ENCODE peak calls at places on chromosomes 13 and 19, in seven cellular contexts. Q is CD8-positive, alpha-beta T cell; T is activated CD4-positive, alpha-beta T cell treated with anti-CD3 and anti-CD28 coated beads, Interleukin-2, amount 50 U/mL, for 24 hours; F is NCI-H1436; W is NCI-H2227 treated with DMSO at 0.1 percent for 48 hours; N is NCI-H69; J is CD8-positive, alpha-beta memory T cell. S is an unnamed sample.

GRCh38 chr13:82993417-82993816 is 888.9 kb downstream of the SLITRK1 start:
- DNase-seq in F (no peak), Q (no peak), N (no peak), W (no peak), T (no peak), J (no peak), S (no peak)

GRCh38 chr19:5585461-5586299 is 17.9 kb upstream of the TINCR start:
- DNase-seq in T (peak), N (no peak), W (no peak), F (no peak), J (peak), Q (no peak), S (peak)

GRCh38 chr19:4055209-4055552 is 11.5 kb downstream of the ZBTB7A start:
- DNase-seq in W (no peak), F (no peak), Q (no peak), J (no peak), T (no peak), N (no peak), S (no peak)

GRCh38 chr13:63435668-63436275 is 2020.1 kb upstream of the PCDH20 start:
- DNase-seq in N (no peak), F (no peak), J (no peak), Q (no peak), T (no peak), W (no peak), S (no peak)

GRCh38 chr19:57280913-57281425 is 684 bp downstream of the ZNF460 start:
- DNase-seq in J (peak), Q (peak), T (peak), W (peak), F (peak), N (peak), S (no peak)

GRCh38 chr19:6464070-6464873 is at the start of gene CRB3:
- DNase-seq in F (peak), Q (peak), N (peak), J (peak), W (no peak), T (no peak), S (peak)

GRCh38 chr19:2957160-2957559 is 12.4 kb upstream of the ZNF77 start:
- DNase-seq in T (no peak), N (no peak), J (no peak), F (no peak), W (no peak), Q (no peak), S (no peak)

GRCh38 chr13:51269039-51269438 is 46.8 kb downstream of the FAM124A start:
- DNase-seq in J (no peak), Q (no peak), T (no peak), W (no peak), F (no peak), N (no peak), S (no peak)

GRCh38 chr13:48155850-48156249 is 60.9 kb upstream of the MED4 start:
- DNase-seq in Q (no peak), J (peak), N (no peak), W (no peak), T (peak), F (no peak), S (no peak)